ENCODE peak calls at places on chromosomes 6 and 20, in four cellular contexts. T is fibroblast of pulmonary artery, U is left ventricle myocardium inferior, D is Calu3. V is an unnamed sample.

GRCh38 chr6:20034408-20034769 is 177.9 kb downstream of the MBOAT1 start:
- DNase-seq in T (no peak), U (no peak), D (no peak), V (no peak)

GRCh38 chr6:84657486-84657885 is 106.9 kb downstream of the TBX18 start:
- DNase-seq in T (no peak), U (no peak), D (no peak), V (no peak)

GRCh38 chr6:149863846-149864577 is at the start of gene LRP11:
- DNase-seq in T (peak), U (peak), D (peak), V (peak)

GRCh38 chr6:70345619-70346018 is 42.7 kb upstream of the COL9A1 start:
- DNase-seq in T (no peak), U (no peak), D (no peak), V (no peak)

GRCh38 chr6:107589199-107589598 is 99.3 kb downstream of the SOBP start:
- DNase-seq in T (no peak), U (no peak), D (peak), V (no peak)

GRCh38 chr20:46647469-46647868 is 3.8 kb downstream of the SLC13A3 start:
- DNase-seq in T (no peak), U (no peak), D (no peak), V (no peak)

GRCh38 chr6:38583523-38583922 is 56.2 kb downstream of the BTBD9 start:
- DNase-seq in T (no peak), U (no peak), D (no peak), V (no peak)

GRCh38 chr6:116564921-116565872 is 6.1 kb upstream of the RWDD1 start:
- DNase-seq in T (no peak), U (peak), D (peak), V (no peak)

GRCh38 chr6:158706369-158706982 is 56.6 kb downstream of the SYTL3 start:
- DNase-seq in T (peak), U (peak), D (peak), V (no peak)

GRCh38 chr6:116280960-116281316 is 1.2 kb upstream of the TSPYL1 start:
- DNase-seq in T (no peak), U (no peak), D (no peak), V (no peak)

GRCh38 chr6:43171284-43172126 is 436 bp downstream of the SRF start:
- DNase-seq in T (no peak), U (no peak), D (no peak), V (peak)

GRCh38 chr6:153625089-153625488 is 414.0 kb upstream of the OPRM1 start:
- DNase-seq in T (peak), U (no peak), D (no peak), V (no peak)

GRCh38 chr6:139882977-139883728 is 508.7 kb upstream of the CITED2 start:
- DNase-seq in T (peak), U (no peak), D (no peak), V (no peak)

GRCh38 chr20:43187476-43188233 is 2.1 kb downstream of the PTPRT start:
- DNase-seq in T (peak), U (peak), D (peak), V (peak)

GRCh38 chr6:42165016-42165415 is 8.1 kb upstream of the GUCA1A start:
- DNase-seq in T (no peak), U (no peak), D (no peak), V (no peak)

GRCh38 chr6:148868314-148868713 is 121.5 kb downstream of the UST start:
- DNase-seq in T (peak), U (no peak), D (no peak), V (no peak)

GRCh38 chr6:28838634-28839442 is 84.9 kb downstream of the TRIM27 start:
- DNase-seq in T (peak), U (peak), D (peak), V (peak)

GRCh38 chr6:72132851-72133250 is 246.5 kb downstream of the RIMS1 start:
- DNase-seq in T (no peak), U (no peak), D (no peak), V (no peak)

GRCh38 chr6:2158596-2159271 is 86.7 kb downstream of the GMDS start:
- DNase-seq in T (peak), U (no peak), D (no peak), V (no peak)

GRCh38 chr20:25195962-25196700 is 619 bp downstream of the ENTPD6 start:
- DNase-seq in T (no peak), U (no peak), D (peak), V (peak)

GRCh38 chr6:72245565-72245964 is 359.2 kb downstream of the RIMS1 start:
- DNase-seq in T (no peak), U (no peak), D (no peak), V (no peak)

GRCh38 chr20:48098099-48098498 is 312.8 kb upstream of the SULF2 start:
- DNase-seq in T (no peak), U (no peak), D (peak), V (no peak)

GRCh38 chr20:25859649-25860530 is 163.2 kb upstream of the ZNF337 start:
- DNase-seq in T (peak), U (peak), D (peak), V (no peak)

GRCh38 chr6:116282698-116283097 is 3.0 kb upstream of the TSPYL1 start:
- DNase-seq in T (no peak), U (no peak), D (no peak), V (no peak)

GRCh38 chr20:53840462-53841000 is 229.9 kb downstream of the BCAS1 start:
- DNase-seq in T (no peak), U (no peak), D (no peak), V (no peak)

GRCh38 chr6:13566500-13566899 is 7.9 kb upstream of the SIRT5 start:
- DNase-seq in T (no peak), U (no peak), D (no peak), V (no peak)

GRCh38 chr20:49572857-49573256 is 4.9 kb upstream of the PTGIS start:
- DNase-seq in T (no peak), U (no peak), D (no peak), V (no peak)

GRCh38 chr20:53865905-53866786 is 204.2 kb downstream of the BCAS1 start:
- DNase-seq in T (peak), U (no peak), D (peak), V (no peak)

GRCh38 chr6:112663705-112664104 is 316.6 kb downstream of the RFPL4B start:
- DNase-seq in T (no peak), U (no peak), D (no peak), V (no peak)

GRCh38 chr20:14986026-14986655 is 648.7 kb upstream of the FLRT3 start:
- DNase-seq in T (peak), U (no peak), D (peak), V (no peak)

GRCh38 chr6:20559924-20560551 is 25.8 kb downstream of the CDKAL1 start:
- DNase-seq in T (peak), U (no peak), D (no peak), V (no peak)

GRCh38 chr6:135499441-135500340 is 2.2 kb upstream of the AHI1 start:
- DNase-seq in T (no peak), U (no peak), D (no peak), V (no peak)
- TF ChIP-seq CTCF in T (no peak), U (no peak), D (no peak), V (no peak)

DNA sequence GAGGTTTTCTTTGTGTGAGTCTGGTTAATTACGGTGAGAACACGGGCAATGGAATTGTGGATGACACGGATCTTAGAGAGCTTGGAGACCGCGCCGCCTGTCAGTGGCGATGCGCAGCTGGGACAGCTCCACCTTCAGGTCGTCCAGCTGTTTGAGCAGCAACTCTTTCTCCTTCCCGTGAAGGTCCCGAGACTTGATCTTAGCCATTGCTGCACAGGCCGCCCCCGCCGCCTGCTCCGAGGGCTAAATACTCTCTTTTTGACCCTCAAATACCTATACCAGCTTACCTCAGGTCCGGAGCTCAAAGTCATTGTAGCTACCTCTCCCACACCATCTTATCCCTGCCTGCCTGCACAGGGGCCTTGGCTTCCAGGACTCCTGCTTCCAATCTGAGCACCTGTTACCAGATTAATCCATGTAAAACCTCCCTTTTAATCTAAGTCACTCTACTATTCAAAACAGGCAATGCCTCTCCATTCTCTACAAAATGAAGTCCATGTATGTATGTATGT is 100.2 kb downstream of the PREP start:
- DNase-seq in T (no peak), U (no peak), D (no peak), V (no peak)
- TF ChIP-seq CTCF in T (no peak), U (no peak), D (no peak), V (no peak)

DNA sequence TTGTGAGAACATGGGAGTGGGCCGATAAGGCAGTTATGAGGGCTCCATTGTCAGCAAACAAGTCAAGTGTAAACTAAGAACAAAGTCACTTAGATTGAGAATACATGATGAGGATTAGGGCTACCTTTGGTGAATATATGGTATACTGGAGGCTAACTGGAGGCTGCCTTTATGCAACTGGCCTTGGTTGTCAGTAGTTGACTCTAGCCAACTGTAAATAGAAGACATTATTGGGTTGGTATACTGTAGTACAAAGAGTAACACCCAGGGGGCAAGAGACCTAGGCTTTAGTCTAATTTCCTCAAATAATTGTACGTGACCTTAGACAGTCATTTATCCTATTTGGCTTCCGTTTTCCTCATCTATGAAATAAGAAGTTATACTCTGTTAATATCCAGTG is 235.2 kb downstream of the ARID1B start:
- DNase-seq in T (no peak), U (no peak), D (no peak), V (no peak)
- TF ChIP-seq CTCF in T (no peak), U (no peak), D (no peak), V (no peak)

GRCh38 chr6:9233226-9233625 is 797.9 kb upstream of the SLC35B3 start:
- DNase-seq in T (no peak), U (no peak), D (no peak), V (no peak)

GRCh38 chr6:9236443-9236842 is 801.1 kb upstream of the SLC35B3 start:
- DNase-seq in T (no peak), U (no peak), D (no peak), V (no peak)

DNA sequence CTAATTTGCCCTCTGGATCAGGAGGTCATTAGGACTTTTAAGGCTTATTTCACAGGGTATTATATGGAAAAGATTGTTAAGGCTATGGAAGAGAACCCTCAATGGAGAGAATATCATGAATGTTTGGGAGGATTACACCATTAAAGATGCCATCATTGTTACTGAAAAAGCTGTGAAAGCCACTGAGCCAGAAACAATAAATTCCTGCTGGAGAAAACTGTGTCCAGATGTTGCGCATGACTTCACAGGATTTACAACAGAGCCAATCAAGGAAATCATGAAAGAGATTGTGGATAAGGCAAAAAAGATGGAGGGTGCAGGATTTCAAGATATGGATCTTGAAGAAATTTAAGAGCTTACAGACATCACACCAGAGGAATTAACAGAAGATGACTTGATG is 798.3 kb upstream of the SLC35B3 start:
- DNase-seq in T (no peak), U (no peak), D (no peak), V (no peak)
- TF ChIP-seq CTCF in T (no peak), U (no peak), D (no peak), V (no peak)

GRCh38 chr6:34979994-34980393 is 90.9 kb downstream of the ANKS1A start:
- DNase-seq in T (no peak), U (no peak), D (no peak), V (no peak)

GRCh38 chr6:34984416-34984815 is 95.4 kb downstream of the ANKS1A start:
- DNase-seq in T (no peak), U (no peak), D (no peak), V (no peak)

GRCh38 chr6:34981951-34982350 is 92.9 kb downstream of the ANKS1A start:
- DNase-seq in T (peak), U (no peak), D (no peak), V (no peak)

GRCh38 chr6:34985236-34985635 is 96.2 kb downstream of the ANKS1A start:
- DNase-seq in T (no peak), U (no peak), D (no peak), V (peak)

DNA sequence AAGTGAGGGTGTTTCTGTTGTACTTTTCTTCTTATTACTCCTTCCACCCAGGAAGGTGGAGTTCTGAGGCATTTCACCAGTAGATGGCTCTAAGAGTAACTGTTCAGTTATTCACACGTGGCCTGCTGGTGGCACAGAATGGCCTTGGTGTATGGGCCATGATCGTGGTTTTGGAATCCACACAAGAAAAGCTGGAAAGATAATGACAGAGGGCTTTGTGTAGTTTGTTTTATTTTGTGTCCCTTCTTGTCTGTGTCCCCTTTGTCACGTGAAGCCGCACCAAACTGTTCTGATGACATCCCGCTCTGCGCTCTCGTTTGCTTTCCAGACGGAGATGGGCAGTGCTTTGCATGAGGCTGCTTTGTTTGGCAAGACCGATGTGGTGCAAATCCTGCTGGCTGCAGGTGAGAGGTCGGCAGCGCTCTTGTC is 93.4 kb downstream of the ANKS1A start:
- DNase-seq in T (peak), U (no peak), D (peak), V (peak)
- TF ChIP-seq CTCF in T (peak), U (peak), D (no peak), V (no peak)

GRCh38 chr6:55290736-55291135 is 36.5 kb upstream of the GFRAL start:
- DNase-seq in T (no peak), U (no peak), D (no peak), V (no peak)

GRCh38 chr6:55293116-55293515 is 34.2 kb upstream of the GFRAL start:
- DNase-seq in T (peak), U (no peak), D (no peak), V (no peak)
- TF ChIP-seq CTCF in T (peak), U (peak), D (no peak), V (no peak)

GRCh38 chr20:60037120-60037499 is 78.9 kb downstream of the CDH26 start:
- DNase-seq in T (no peak), U (no peak), D (peak), V (no peak)
- TF ChIP-seq CTCF in T (no peak), U (no peak), D (no peak), V (no peak)

GRCh38 chr20:37564016-37564387 is 36.3 kb upstream of the BLCAP start:
- DNase-seq in T (no peak), U (no peak), D (no peak), V (no peak)
- TF ChIP-seq CTCF in T (no peak), U (no peak), D (no peak), V (no peak)

GRCh38 chr6:124770131-124770530 is 192.1 kb upstream of the RNF217 start:
- DNase-seq in T (no peak), U (no peak), D (no peak), V (no peak)
- TF ChIP-seq CTCF in T (no peak), U (no peak), D (no peak), V (no peak)

V was measured in GM20000.